ENCODE peak calls at places on chromosomes 3 and 15, in four cellular contexts. K is K562, D is HCT116, N is H1. A is an unnamed sample.

GRCh38 chr3:123155471-123156011 is 46.2 kb upstream of the SEC22A start:
- DNase-seq in K (no peak), D (no peak), N (no peak), A (no peak)

GRCh38 chr15:31255732-31256384 is 70.8 kb upstream of the KLF13 start:
- DNase-seq in K (no peak), D (no peak), N (no peak), A (no peak)

GRCh38 chr3:27085849-27086248 is 283.3 kb downstream of the NEK10 start:
- DNase-seq in K (no peak), D (no peak), N (no peak), A (no peak)

GRCh38 chr3:46252980-46253379 is 10.7 kb downstream of the CCR3 start:
- DNase-seq in K (no peak), D (no peak), N (no peak), A (no peak)

GRCh38 chr3:52526151-52526561 is 7.5 kb downstream of the NT5DC2 start:
- DNase-seq in K (no peak), D (no peak), N (no peak), A (no peak)

GRCh38 chr15:78282324-78282723 is 17.1 kb downstream of the SKIC8 start:
- DNase-seq in K (no peak), D (no peak), N (no peak), A (no peak)

GRCh38 chr15:69758810-69759410 is 306.3 kb downstream of the RPLP1 start:
- DNase-seq in K (no peak), D (no peak), N (no peak), A (peak)

GRCh38 chr15:80828796-80829195 is 49.6 kb downstream of the CEMIP start:
- DNase-seq in K (no peak), D (no peak), N (no peak), A (no peak)

GRCh38 chr3:17258823-17259436 is 374.2 kb downstream of the PLCL2 start:
- DNase-seq in K (peak), D (peak), N (no peak), A (no peak)

GRCh38 chr15:33048255-33048654 is 146.3 kb downstream of the FMN1 start:
- DNase-seq in K (no peak), D (peak), N (no peak), A (no peak)

GRCh38 chr15:83287541-83288027 is 3.1 kb upstream of the BNC1 start:
- DNase-seq in K (no peak), D (no peak), N (no peak), A (no peak)

GRCh38 chr3:107588217-107588616 is 65.5 kb downstream of the BBX start:
- DNase-seq in K (no peak), D (no peak), N (no peak), A (no peak)

GRCh38 chr15:85581495-85581894 is 201.1 kb downstream of the AKAP13 start:
- DNase-seq in K (no peak), D (no peak), N (no peak), A (no peak)

GRCh38 chr3:55648591-55649318 is 161.6 kb upstream of the WNT5A start:
- DNase-seq in K (no peak), D (no peak), N (no peak), A (no peak)

DNA sequence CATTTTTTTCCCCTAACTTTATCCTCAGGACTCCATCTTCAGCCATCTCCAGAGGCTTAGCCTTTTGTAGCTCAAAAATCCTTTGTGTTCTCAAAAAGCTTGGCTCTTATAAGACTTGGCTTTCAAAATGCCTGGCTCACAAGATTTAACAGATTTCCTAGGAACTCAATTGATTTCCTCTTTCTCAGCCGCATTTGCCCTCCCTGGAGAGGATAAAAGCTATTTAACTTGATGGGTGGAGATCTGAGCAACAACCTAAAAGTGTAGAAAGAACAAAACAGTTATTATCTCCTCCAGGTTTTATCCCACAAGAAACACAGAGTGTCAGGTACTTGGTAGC is 28.5 kb downstream of the SUCNR1 start:
- DNase-seq in K (no peak), D (no peak), N (no peak), A (no peak)
- TF ChIP-seq EGR1 in K (no peak), D (no peak), N (no peak), A (no peak)

DNA sequence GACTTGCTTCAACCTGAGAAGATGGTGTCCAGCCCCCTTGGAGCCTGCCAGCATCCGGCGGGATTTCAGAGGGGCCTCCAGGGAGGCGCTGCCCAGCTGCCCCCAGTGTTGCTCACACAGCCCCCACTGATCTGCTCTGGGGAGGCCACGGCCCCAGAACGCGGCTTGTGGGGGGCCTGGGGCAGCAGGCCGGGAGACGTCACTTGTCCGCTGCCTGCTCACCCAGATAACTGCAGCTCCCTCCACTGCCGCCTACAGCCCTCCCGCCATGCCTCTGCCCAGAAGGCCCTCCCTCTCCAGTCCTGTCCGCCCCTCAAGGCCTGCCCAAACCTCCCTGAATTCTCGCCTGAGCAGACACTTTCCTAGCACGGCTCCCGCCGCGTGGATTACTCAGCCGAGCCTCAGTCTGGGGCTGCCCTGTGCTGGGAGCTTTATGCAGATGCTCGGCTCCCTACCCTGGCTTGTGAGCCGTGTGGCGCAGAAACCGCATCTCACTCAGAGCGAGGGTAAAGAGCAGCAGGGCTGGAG is 17.2 kb upstream of the ADIPOQ start:
- DNase-seq in K (peak), D (no peak), N (peak), A (no peak)
- TF ChIP-seq EGR1 in K (no peak), D (no peak), N (no peak), A (no peak)

GRCh38 chr3:25304916-25305315 is 123.1 kb upstream of the RARB start:
- DNase-seq in K (no peak), D (no peak), N (no peak), A (no peak)
- TF ChIP-seq EGR1 in K (no peak), D (no peak), N (no peak), A (no peak)

GRCh38 chr3:120448707-120449650 is 1.8 kb downstream of the FSTL1 start:
- DNase-seq in K (no peak), D (no peak), N (no peak), A (no peak)
- TF ChIP-seq EGR1 in K (no peak), D (no peak), N (no peak), A (no peak)

GRCh38 chr15:43625086-43625485 is 6.5 kb upstream of the STRC start:
- DNase-seq in K (no peak), D (no peak), N (no peak), A (no peak)
- TF ChIP-seq EGR1 in K (no peak), D (no peak), N (no peak), A (no peak)